ENCODE peak calls at places on chromosomes 16 and 17, in nine cellular contexts. One of them, this sample, is unnamed.

GRCh38 chr16:25124503-25124902 is 13.0 kb downstream of the LCMT1 start:
- DNase-seq in upper lobe of right lung: no peak
- DNase-seq in brain microvascular endothelial cell: no peak
- DNase-seq in uterus: no peak
- DNase-seq in adipocyte: no peak
- DNase-seq in endodermal cell: no peak
- DNase-seq in MM.1S: no peak
- DNase-seq in cardiac fibroblast: no peak
- DNase-seq in heart right ventricle: no peak
- DNase-seq in this sample: no peak

GRCh38 chr17:76909971-76910760 is 42.0 kb downstream of the MGAT5B start:
- DNase-seq in upper lobe of right lung: peak
- DNase-seq in brain microvascular endothelial cell: peak
- DNase-seq in uterus: no peak
- DNase-seq in adipocyte: peak
- DNase-seq in endodermal cell: peak
- DNase-seq in MM.1S: peak
- DNase-seq in cardiac fibroblast: peak
- DNase-seq in heart right ventricle: peak
- DNase-seq in this sample: no peak

GRCh38 chr17:45262516-45263476 is 902 bp upstream of the SPATA32 start:
- DNase-seq in upper lobe of right lung: no peak
- DNase-seq in brain microvascular endothelial cell: no peak
- DNase-seq in uterus: no peak
- DNase-seq in adipocyte: no peak
- DNase-seq in endodermal cell: no peak
- DNase-seq in MM.1S: no peak
- DNase-seq in cardiac fibroblast: peak
- DNase-seq in heart right ventricle: no peak
- DNase-seq in this sample: no peak

GRCh38 chr16:4733747-4734062 is 366 bp downstream of the ANKS3 start:
- DNase-seq in upper lobe of right lung: no peak
- DNase-seq in brain microvascular endothelial cell: peak
- DNase-seq in uterus: no peak
- DNase-seq in adipocyte: peak
- DNase-seq in endodermal cell: no peak
- DNase-seq in MM.1S: no peak
- DNase-seq in cardiac fibroblast: no peak
- DNase-seq in heart right ventricle: no peak
- DNase-seq in this sample: no peak

GRCh38 chr17:36629252-36629847 is 28.0 kb downstream of the MRM1 start:
- DNase-seq in upper lobe of right lung: peak
- DNase-seq in brain microvascular endothelial cell: peak
- DNase-seq in uterus: peak
- DNase-seq in adipocyte: peak
- DNase-seq in endodermal cell: peak
- DNase-seq in MM.1S: peak
- DNase-seq in cardiac fibroblast: peak
- DNase-seq in heart right ventricle: peak
- DNase-seq in this sample: no peak

GRCh38 chr17:10033449-10033848 is 128.4 kb upstream of the RCVRN start:
- DNase-seq in upper lobe of right lung: no peak
- DNase-seq in brain microvascular endothelial cell: no peak
- DNase-seq in uterus: no peak
- DNase-seq in adipocyte: no peak
- DNase-seq in endodermal cell: no peak
- DNase-seq in MM.1S: no peak
- DNase-seq in cardiac fibroblast: no peak
- DNase-seq in heart right ventricle: no peak
- DNase-seq in this sample: no peak

GRCh38 chr17:66625321-66625767 is 209.6 kb upstream of the CACNG5 start:
- DNase-seq in upper lobe of right lung: no peak
- DNase-seq in brain microvascular endothelial cell: no peak
- DNase-seq in uterus: no peak
- DNase-seq in adipocyte: peak
- DNase-seq in endodermal cell: no peak
- DNase-seq in MM.1S: peak
- DNase-seq in cardiac fibroblast: peak
- DNase-seq in heart right ventricle: no peak
- DNase-seq in this sample: no peak

GRCh38 chr17:71440513-71440912 is 680.3 kb upstream of the SOX9 start:
- DNase-seq in upper lobe of right lung: no peak
- DNase-seq in brain microvascular endothelial cell: no peak
- DNase-seq in uterus: no peak
- DNase-seq in adipocyte: no peak
- DNase-seq in endodermal cell: no peak
- DNase-seq in MM.1S: no peak
- DNase-seq in cardiac fibroblast: no peak
- DNase-seq in heart right ventricle: no peak
- DNase-seq in this sample: no peak

GRCh38 chr17:1584167-1584566 is 21.6 kb upstream of the PITPNA start:
- DNase-seq in upper lobe of right lung: no peak
- DNase-seq in brain microvascular endothelial cell: no peak
- DNase-seq in uterus: no peak
- DNase-seq in adipocyte: no peak
- DNase-seq in endodermal cell: no peak
- DNase-seq in MM.1S: no peak
- DNase-seq in cardiac fibroblast: no peak
- DNase-seq in heart right ventricle: no peak
- DNase-seq in this sample: no peak

GRCh38 chr17:58822148-58823050 is 66.7 kb downstream of the PPM1E start:
- DNase-seq in upper lobe of right lung: no peak
- DNase-seq in brain microvascular endothelial cell: no peak
- DNase-seq in uterus: no peak
- DNase-seq in adipocyte: no peak
- DNase-seq in endodermal cell: no peak
- DNase-seq in MM.1S: no peak
- DNase-seq in cardiac fibroblast: no peak
- DNase-seq in heart right ventricle: no peak
- DNase-seq in this sample: no peak

GRCh38 chr17:42270175-42270545 is 6.0 kb downstream of the STAT5B start:
- DNase-seq in upper lobe of right lung: no peak
- DNase-seq in brain microvascular endothelial cell: no peak
- DNase-seq in uterus: no peak
- DNase-seq in adipocyte: no peak
- DNase-seq in endodermal cell: no peak
- DNase-seq in MM.1S: no peak
- DNase-seq in cardiac fibroblast: no peak
- DNase-seq in heart right ventricle: no peak
- DNase-seq in this sample: no peak

GRCh38 chr16:57892447-57893096 is 78.4 kb downstream of the CNGB1 start:
- DNase-seq in upper lobe of right lung: no peak
- DNase-seq in brain microvascular endothelial cell: peak
- DNase-seq in uterus: no peak
- DNase-seq in adipocyte: no peak
- DNase-seq in endodermal cell: no peak
- DNase-seq in MM.1S: no peak
- DNase-seq in cardiac fibroblast: peak
- DNase-seq in heart right ventricle: no peak
- DNase-seq in this sample: no peak

GRCh38 chr16:12681653-12682052 is 122.0 kb downstream of the CPPED1 start:
- DNase-seq in upper lobe of right lung: peak
- DNase-seq in brain microvascular endothelial cell: no peak
- DNase-seq in uterus: no peak
- DNase-seq in adipocyte: no peak
- DNase-seq in endodermal cell: no peak
- DNase-seq in MM.1S: no peak
- DNase-seq in cardiac fibroblast: peak
- DNase-seq in heart right ventricle: no peak
- DNase-seq in this sample: no peak

GRCh38 chr16:82788225-82788624 is 161.5 kb downstream of the CDH13 start:
- DNase-seq in upper lobe of right lung: no peak
- DNase-seq in brain microvascular endothelial cell: no peak
- DNase-seq in uterus: no peak
- DNase-seq in adipocyte: no peak
- DNase-seq in endodermal cell: no peak
- DNase-seq in MM.1S: no peak
- DNase-seq in cardiac fibroblast: no peak
- DNase-seq in heart right ventricle: no peak
- DNase-seq in this sample: no peak

GRCh38 chr17:81641825-81642489 is 5.0 kb downstream of the TSPAN10 start:
- DNase-seq in upper lobe of right lung: no peak
- DNase-seq in brain microvascular endothelial cell: peak
- DNase-seq in uterus: no peak
- DNase-seq in adipocyte: peak
- DNase-seq in endodermal cell: peak
- DNase-seq in MM.1S: no peak
- DNase-seq in cardiac fibroblast: peak
- DNase-seq in heart right ventricle: no peak
- DNase-seq in this sample: peak

GRCh38 chr17:75059369-75060345 is 12.6 kb downstream of the KCTD2 start:
- DNase-seq in upper lobe of right lung: no peak
- DNase-seq in brain microvascular endothelial cell: peak
- DNase-seq in uterus: peak
- DNase-seq in adipocyte: peak
- DNase-seq in endodermal cell: no peak
- DNase-seq in MM.1S: no peak
- DNase-seq in cardiac fibroblast: peak
- DNase-seq in heart right ventricle: peak
- DNase-seq in this sample: no peak

GRCh38 chr16:16000685-16001084 is 51.3 kb downstream of the ABCC1 start:
- DNase-seq in upper lobe of right lung: no peak
- DNase-seq in brain microvascular endothelial cell: no peak
- DNase-seq in uterus: no peak
- DNase-seq in adipocyte: no peak
- DNase-seq in endodermal cell: no peak
- DNase-seq in MM.1S: no peak
- DNase-seq in cardiac fibroblast: no peak
- DNase-seq in heart right ventricle: no peak
- DNase-seq in this sample: no peak

GRCh38 chr17:63740464-63741181 is 976 bp downstream of the STRADA start:
- DNase-seq in upper lobe of right lung: no peak
- DNase-seq in brain microvascular endothelial cell: no peak
- DNase-seq in uterus: no peak
- DNase-seq in adipocyte: peak
- DNase-seq in endodermal cell: no peak
- DNase-seq in MM.1S: peak
- DNase-seq in cardiac fibroblast: peak
- DNase-seq in heart right ventricle: no peak
- DNase-seq in this sample: no peak

DNA sequence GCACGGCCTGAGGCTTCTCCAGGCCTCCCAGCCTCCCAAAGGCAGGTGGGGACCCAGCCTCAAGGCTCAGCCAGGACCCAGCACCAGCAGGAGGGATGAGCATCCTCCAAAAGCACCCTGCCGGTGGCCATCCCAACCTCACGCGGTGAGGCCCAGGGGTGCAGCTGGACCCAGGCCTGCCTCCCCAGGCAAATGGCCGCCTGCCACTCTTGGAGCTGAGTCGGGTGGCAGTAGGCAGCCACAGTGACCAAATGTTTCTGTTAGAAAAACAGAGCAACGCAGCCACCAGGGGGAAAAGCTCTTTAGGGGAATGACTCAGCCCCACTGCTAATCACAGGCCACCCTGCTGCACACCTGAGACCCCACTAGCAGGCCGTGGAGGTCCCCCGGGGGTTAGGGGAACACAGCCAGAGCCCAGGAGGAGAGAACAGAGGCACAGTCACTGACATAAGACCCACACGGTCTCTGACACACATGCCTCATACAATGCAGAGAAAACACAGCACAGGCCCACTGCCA is 12.5 kb downstream of the BCAR1 start:
- DNase-seq in upper lobe of right lung: no peak
- DNase-seq in brain microvascular endothelial cell: no peak
- DNase-seq in uterus: no peak
- DNase-seq in adipocyte: peak
- DNase-seq in endodermal cell: no peak
- DNase-seq in MM.1S: no peak
- DNase-seq in cardiac fibroblast: no peak
- DNase-seq in heart right ventricle: peak
- DNase-seq in this sample: no peak
- H3K4me3 ChIP-seq in upper lobe of right lung: no peak
- H3K4me3 ChIP-seq in brain microvascular endothelial cell: no peak
- H3K4me3 ChIP-seq in uterus: peak
- H3K4me3 ChIP-seq in adipocyte: no peak
- H3K4me3 ChIP-seq in endodermal cell: no peak
- H3K4me3 ChIP-seq in MM.1S: no peak
- H3K4me3 ChIP-seq in cardiac fibroblast: no peak
- H3K4me3 ChIP-seq in heart right ventricle: no peak
- H3K4me3 ChIP-seq in this sample: no peak

DNA sequence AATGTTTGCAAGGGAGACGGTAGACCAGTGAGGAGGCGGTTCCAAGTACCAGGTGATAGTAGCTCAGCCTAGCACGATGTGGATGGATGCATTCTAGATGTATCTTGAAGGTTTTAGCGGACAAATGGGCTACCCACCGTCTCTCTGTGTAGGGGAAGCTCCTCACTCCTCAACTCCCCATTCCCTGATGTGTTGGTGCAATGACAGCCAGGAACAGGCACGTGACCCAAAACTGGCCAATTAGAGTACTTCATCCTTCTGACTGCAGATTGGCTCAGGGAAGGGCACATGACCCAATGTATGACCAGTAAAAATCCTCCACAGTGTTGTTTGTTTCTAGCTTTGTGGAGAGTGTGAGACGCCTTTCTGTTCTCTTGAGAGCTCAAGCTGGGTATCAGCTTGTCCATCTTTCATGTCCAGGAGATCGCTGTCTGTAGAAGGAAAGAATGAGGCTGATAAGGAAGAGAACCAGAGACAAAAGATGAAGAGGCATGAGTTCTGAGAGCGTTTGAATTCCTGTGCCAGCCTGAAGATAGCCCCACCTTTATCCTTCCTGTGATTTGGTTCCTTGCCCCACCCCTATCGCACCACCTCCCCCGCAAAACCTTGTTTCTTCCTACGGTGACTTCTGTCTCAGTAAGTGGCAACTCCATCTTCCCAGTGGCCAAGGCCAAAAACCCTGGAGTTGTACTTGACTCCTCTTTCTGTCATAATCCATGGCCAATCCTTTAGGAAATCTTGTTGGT is 2.3 kb upstream of the BORCS6 start:
- DNase-seq in upper lobe of right lung: peak
- DNase-seq in brain microvascular endothelial cell: peak
- DNase-seq in uterus: peak
- DNase-seq in adipocyte: peak
- DNase-seq in endodermal cell: peak
- DNase-seq in MM.1S: peak
- DNase-seq in cardiac fibroblast: peak
- DNase-seq in heart right ventricle: peak
- DNase-seq in this sample: no peak
- H3K4me3 ChIP-seq in upper lobe of right lung: peak
- H3K4me3 ChIP-seq in brain microvascular endothelial cell: peak
- H3K4me3 ChIP-seq in uterus: peak
- H3K4me3 ChIP-seq in adipocyte: peak
- H3K4me3 ChIP-seq in endodermal cell: peak
- H3K4me3 ChIP-seq in MM.1S: peak
- H3K4me3 ChIP-seq in cardiac fibroblast: peak
- H3K4me3 ChIP-seq in heart right ventricle: peak
- H3K4me3 ChIP-seq in this sample: peak

GRCh38 chr16:60945225-60945624 is 1091.0 kb downstream of the CDH8 start:
- DNase-seq in upper lobe of right lung: no peak
- DNase-seq in brain microvascular endothelial cell: no peak
- DNase-seq in uterus: no peak
- DNase-seq in adipocyte: peak
- DNase-seq in endodermal cell: peak
- DNase-seq in MM.1S: peak
- DNase-seq in cardiac fibroblast: no peak
- DNase-seq in heart right ventricle: peak
- DNase-seq in this sample: no peak
- H3K4me3 ChIP-seq in upper lobe of right lung: no peak
- H3K4me3 ChIP-seq in brain microvascular endothelial cell: no peak
- H3K4me3 ChIP-seq in uterus: no peak
- H3K4me3 ChIP-seq in adipocyte: no peak
- H3K4me3 ChIP-seq in endodermal cell: no peak
- H3K4me3 ChIP-seq in MM.1S: no peak
- H3K4me3 ChIP-seq in cardiac fibroblast: no peak
- H3K4me3 ChIP-seq in heart right ventricle: no peak
- H3K4me3 ChIP-seq in this sample: no peak

GRCh38 chr16:27974896-27975540 is 88.5 kb downstream of the GSG1L start:
- DNase-seq in upper lobe of right lung: peak
- DNase-seq in brain microvascular endothelial cell: no peak
- DNase-seq in uterus: no peak
- DNase-seq in adipocyte: no peak
- DNase-seq in endodermal cell: no peak
- DNase-seq in MM.1S: no peak
- DNase-seq in cardiac fibroblast: no peak
- DNase-seq in heart right ventricle: no peak
- DNase-seq in this sample: no peak
- H3K4me3 ChIP-seq in upper lobe of right lung: no peak
- H3K4me3 ChIP-seq in brain microvascular endothelial cell: no peak
- H3K4me3 ChIP-seq in uterus: no peak
- H3K4me3 ChIP-seq in adipocyte: no peak
- H3K4me3 ChIP-seq in endodermal cell: no peak
- H3K4me3 ChIP-seq in MM.1S: no peak
- H3K4me3 ChIP-seq in cardiac fibroblast: no peak
- H3K4me3 ChIP-seq in heart right ventricle: no peak
- H3K4me3 ChIP-seq in this sample: no peak